ENCODE peak calls at places on chromosomes 16 and 17, in seven cellular contexts. One of them, this sample, is unnamed.

GRCh38 chr17:43949777-43950176 is 4.0 kb downstream of the PYY start:
- DNase-seq in PC-3: no peak
- DNase-seq in DND-41: no peak
- DNase-seq in HCT116: no peak
- DNase-seq in H9: no peak
- DNase-seq in GM12878: no peak
- DNase-seq in GM23248: no peak
- DNase-seq in this sample: no peak

GRCh38 chr16:49652441-49653175 is 203.3 kb downstream of the ZNF423 start:
- DNase-seq in DND-41: no peak
- DNase-seq in PC-3: no peak
- DNase-seq in H9: no peak
- DNase-seq in GM23248: peak
- DNase-seq in GM12878: no peak
- DNase-seq in HCT116: no peak
- DNase-seq in this sample: no peak

GRCh38 chr16:17777461-17777863 is 306.7 kb upstream of the XYLT1 start:
- DNase-seq in DND-41: no peak
- DNase-seq in GM23248: peak
- DNase-seq in GM12878: no peak
- DNase-seq in H9: no peak
- DNase-seq in HCT116: no peak
- DNase-seq in PC-3: no peak
- DNase-seq in this sample: no peak

GRCh38 chr16:66850115-66850815 is 6.1 kb downstream of the CA7 start:
- DNase-seq in H9: no peak
- DNase-seq in GM23248: no peak
- DNase-seq in GM12878: no peak
- DNase-seq in PC-3: no peak
- DNase-seq in HCT116: no peak
- DNase-seq in DND-41: no peak
- DNase-seq in this sample: no peak

GRCh38 chr16:24493859-24494258 is 45.5 kb upstream of the RBBP6 start:
- DNase-seq in GM23248: peak
- DNase-seq in HCT116: no peak
- DNase-seq in PC-3: peak
- DNase-seq in H9: no peak
- DNase-seq in GM12878: no peak
- DNase-seq in DND-41: no peak
- DNase-seq in this sample: no peak

GRCh38 chr17:7839199-7839889 is 5.3 kb downstream of the KDM6B start:
- DNase-seq in HCT116: no peak
- DNase-seq in H9: no peak
- DNase-seq in GM23248: no peak
- DNase-seq in DND-41: no peak
- DNase-seq in GM12878: no peak
- DNase-seq in PC-3: no peak
- DNase-seq in this sample: peak

GRCh38 chr17:28407974-28408306 is 1.9 kb upstream of the SLC46A1 start:
- DNase-seq in GM23248: no peak
- DNase-seq in PC-3: no peak
- DNase-seq in HCT116: no peak
- DNase-seq in GM12878: no peak
- DNase-seq in DND-41: no peak
- DNase-seq in H9: no peak
- DNase-seq in this sample: no peak

GRCh38 chr16:17224859-17225258 is 245.9 kb downstream of the XYLT1 start:
- DNase-seq in PC-3: no peak
- DNase-seq in HCT116: no peak
- DNase-seq in GM12878: no peak
- DNase-seq in GM23248: peak
- DNase-seq in H9: no peak
- DNase-seq in DND-41: peak
- DNase-seq in this sample: peak

GRCh38 chr17:18235743-18236256 is 10.4 kb downstream of the LLGL1 start:
- DNase-seq in H9: no peak
- DNase-seq in DND-41: no peak
- DNase-seq in PC-3: peak
- DNase-seq in GM23248: peak
- DNase-seq in HCT116: no peak
- DNase-seq in GM12878: no peak
- DNase-seq in this sample: no peak

GRCh38 chr16:8683640-8684039 is 9.2 kb downstream of the ABAT start:
- DNase-seq in DND-41: no peak
- DNase-seq in H9: no peak
- DNase-seq in HCT116: no peak
- DNase-seq in PC-3: no peak
- DNase-seq in GM23248: no peak
- DNase-seq in GM12878: no peak
- DNase-seq in this sample: no peak

GRCh38 chr17:50620848-50621247 is 13.8 kb upstream of the ABCC3 start:
- DNase-seq in GM12878: no peak
- DNase-seq in GM23248: no peak
- DNase-seq in PC-3: no peak
- DNase-seq in HCT116: no peak
- DNase-seq in H9: peak
- DNase-seq in DND-41: no peak
- DNase-seq in this sample: peak
- H3K9ac ChIP-seq in GM12878: no peak
- H3K9ac ChIP-seq in GM23248: no peak
- H3K9ac ChIP-seq in PC-3: no peak
- H3K9ac ChIP-seq in HCT116: no peak
- H3K9ac ChIP-seq in H9: no peak
- H3K9ac ChIP-seq in DND-41: no peak
- H3K9ac ChIP-seq in this sample: no peak

GRCh38 chr16:668519-669171 is 713 bp downstream of the RHOT2 start:
- DNase-seq in DND-41: no peak
- DNase-seq in HCT116: no peak
- DNase-seq in GM12878: no peak
- DNase-seq in H9: no peak
- DNase-seq in PC-3: no peak
- DNase-seq in GM23248: peak
- DNase-seq in this sample: peak

GRCh38 chr16:667780-668518 is at the start of gene RHOT2:
- DNase-seq in GM12878: peak
- DNase-seq in DND-41: peak
- DNase-seq in GM23248: peak
- DNase-seq in HCT116: no peak
- DNase-seq in PC-3: peak
- DNase-seq in H9: peak
- DNase-seq in this sample: peak

GRCh38 chr16:669666-670065 is 1.7 kb downstream of the RHOT2 start:
- DNase-seq in PC-3: no peak
- DNase-seq in GM23248: no peak
- DNase-seq in HCT116: no peak
- DNase-seq in DND-41: no peak
- DNase-seq in H9: no peak
- DNase-seq in GM12878: no peak
- DNase-seq in this sample: no peak

GRCh38 chr16:666572-666971 is 1.4 kb upstream of the RHOT2 start:
- DNase-seq in DND-41: no peak
- DNase-seq in GM23248: no peak
- DNase-seq in PC-3: no peak
- DNase-seq in GM12878: no peak
- DNase-seq in H9: no peak
- DNase-seq in HCT116: no peak
- DNase-seq in this sample: no peak

DNA sequence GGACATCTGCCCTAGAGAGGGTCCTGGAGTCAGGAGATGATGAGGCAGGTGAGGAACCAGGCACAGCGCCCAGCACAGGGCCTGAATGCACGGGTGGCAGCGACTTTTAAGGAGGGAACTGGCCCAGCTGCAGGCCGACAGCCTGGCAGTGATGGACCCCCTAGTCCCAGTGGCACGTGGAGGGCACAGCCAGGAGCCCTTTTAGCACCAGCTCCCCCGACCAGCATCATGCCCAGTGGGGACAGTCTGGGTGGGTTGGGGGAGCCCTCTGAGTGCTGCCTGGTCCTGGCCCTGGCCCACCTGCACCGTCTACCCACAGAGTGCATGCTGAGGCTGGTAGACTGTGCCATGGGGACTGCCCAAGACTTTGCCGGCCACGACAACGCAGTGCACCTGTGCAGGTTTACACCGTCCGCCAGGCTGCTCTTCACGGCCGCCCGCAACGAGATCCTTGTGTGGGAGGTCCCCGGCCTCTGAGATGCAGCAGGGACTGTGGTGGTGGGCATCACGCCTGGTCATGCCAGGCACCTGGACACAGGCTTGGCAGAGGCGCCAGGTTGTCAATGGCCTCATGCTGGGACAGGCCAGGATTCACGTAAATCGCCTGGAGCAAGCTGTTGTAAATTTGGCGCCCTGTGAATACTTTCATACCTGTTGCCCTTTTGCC is 686 bp upstream of the RHOT2 start:
- DNase-seq in H9: no peak
- DNase-seq in DND-41: no peak
- DNase-seq in HCT116: no peak
- DNase-seq in PC-3: no peak
- DNase-seq in GM12878: no peak
- DNase-seq in GM23248: no peak
- DNase-seq in this sample: no peak
- H2AFZ ChIP-seq in H9: no peak
- H2AFZ ChIP-seq in DND-41: peak
- H2AFZ ChIP-seq in HCT116: no peak
- H2AFZ ChIP-seq in PC-3: peak
- H2AFZ ChIP-seq in GM12878: peak
- H2AFZ ChIP-seq in GM23248: peak
- H2AFZ ChIP-seq in this sample: no peak

GRCh38 chr17:65739026-65739425 is 177.6 kb upstream of the AXIN2 start:
- DNase-seq in PC-3: no peak
- DNase-seq in DND-41: no peak
- DNase-seq in HCT116: no peak
- DNase-seq in GM12878: no peak
- DNase-seq in GM23248: no peak
- DNase-seq in H9: no peak
- DNase-seq in this sample: no peak

GRCh38 chr17:65742433-65743312 is 181.2 kb upstream of the AXIN2 start:
- DNase-seq in H9: no peak
- DNase-seq in HCT116: peak
- DNase-seq in PC-3: peak
- DNase-seq in DND-41: no peak
- DNase-seq in GM12878: no peak
- DNase-seq in GM23248: peak
- DNase-seq in this sample: no peak

GRCh38 chr17:65741690-65742089 is 180.2 kb upstream of the AXIN2 start:
- DNase-seq in H9: no peak
- DNase-seq in PC-3: no peak
- DNase-seq in GM23248: no peak
- DNase-seq in GM12878: no peak
- DNase-seq in DND-41: no peak
- DNase-seq in HCT116: no peak
- DNase-seq in this sample: no peak

GRCh38 chr17:65745241-65745640 is 183.8 kb upstream of the AXIN2 start:
- DNase-seq in DND-41: no peak
- DNase-seq in PC-3: no peak
- DNase-seq in H9: no peak
- DNase-seq in HCT116: no peak
- DNase-seq in GM12878: no peak
- DNase-seq in GM23248: no peak
- DNase-seq in this sample: no peak

GRCh38 chr17:65743313-65743665 is 181.8 kb upstream of the AXIN2 start:
- DNase-seq in GM12878: no peak
- DNase-seq in GM23248: peak
- DNase-seq in PC-3: peak
- DNase-seq in HCT116: no peak
- DNase-seq in DND-41: no peak
- DNase-seq in H9: no peak
- DNase-seq in this sample: no peak
- H3K9ac ChIP-seq in GM12878: no peak
- H3K9ac ChIP-seq in GM23248: peak
- H3K9ac ChIP-seq in PC-3: peak
- H3K9ac ChIP-seq in HCT116: no peak
- H3K9ac ChIP-seq in DND-41: no peak
- H3K9ac ChIP-seq in H9: no peak
- H3K9ac ChIP-seq in this sample: no peak

GRCh38 chr16:70795513-70795912 is 5.4 kb downstream of the VAC14 start:
- DNase-seq in GM23248: no peak
- DNase-seq in GM12878: no peak
- DNase-seq in HCT116: no peak
- DNase-seq in H9: no peak
- DNase-seq in PC-3: no peak
- DNase-seq in DND-41: no peak
- DNase-seq in this sample: peak
- H2AFZ ChIP-seq in GM23248: no peak
- H2AFZ ChIP-seq in GM12878: no peak
- H2AFZ ChIP-seq in HCT116: no peak
- H2AFZ ChIP-seq in H9: no peak
- H2AFZ ChIP-seq in PC-3: no peak
- H2AFZ ChIP-seq in DND-41: no peak
- H2AFZ ChIP-seq in this sample: no peak

DNA sequence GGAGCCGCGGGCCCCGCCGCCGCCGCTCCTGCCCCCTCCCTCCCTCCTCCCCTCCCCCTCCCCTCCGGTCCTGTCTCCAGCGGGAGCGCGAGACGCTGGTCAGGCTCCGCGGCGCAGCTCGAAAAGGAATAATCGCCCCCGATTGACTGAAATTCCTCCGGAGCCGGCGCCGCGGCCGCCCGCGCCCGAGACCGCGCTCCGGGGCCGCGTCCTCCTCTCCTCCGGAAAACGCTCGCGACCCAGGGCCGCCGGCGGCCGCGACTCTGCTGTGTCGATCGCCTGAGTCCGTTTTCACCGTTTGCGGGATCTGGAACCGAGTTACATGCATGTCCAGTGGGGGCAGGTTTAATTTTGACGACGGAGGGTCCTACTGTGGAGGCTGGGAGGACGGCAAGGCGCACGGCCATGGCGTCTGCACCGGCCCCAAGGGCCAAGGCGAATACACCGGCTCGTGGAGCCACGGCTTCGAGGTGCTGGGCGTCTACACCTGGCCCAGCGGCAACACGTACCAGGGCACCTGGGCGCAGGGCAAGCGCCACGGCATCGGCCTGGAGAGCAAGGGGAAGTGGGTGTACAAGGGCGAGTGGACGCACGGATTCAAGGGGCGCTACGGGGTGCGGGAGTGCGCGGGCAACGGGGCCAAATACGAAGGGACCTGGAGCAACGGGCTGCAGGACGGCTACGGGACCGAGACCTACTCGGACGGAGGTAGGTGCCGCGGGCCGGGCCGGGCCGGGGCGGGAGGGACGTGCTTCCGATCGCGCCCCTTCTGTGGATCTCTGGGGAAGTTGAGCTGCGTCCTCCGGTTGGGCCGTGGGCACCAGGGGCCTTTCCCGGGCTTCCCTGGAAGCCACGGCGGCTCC is 744 bp downstream of the JPH3 start:
- DNase-seq in HCT116: no peak
- DNase-seq in GM12878: no peak
- DNase-seq in H9: no peak
- DNase-seq in PC-3: no peak
- DNase-seq in GM23248: peak
- DNase-seq in DND-41: no peak
- DNase-seq in this sample: no peak
- H3K9ac ChIP-seq in HCT116: no peak
- H3K9ac ChIP-seq in GM12878: no peak
- H3K9ac ChIP-seq in H9: peak
- H3K9ac ChIP-seq in PC-3: no peak
- H3K9ac ChIP-seq in GM23248: no peak
- H3K9ac ChIP-seq in DND-41: no peak
- H3K9ac ChIP-seq in this sample: no peak

GRCh38 chr17:65249774-65250173 is 112.6 kb downstream of the RGS9 start:
- DNase-seq in GM12878: no peak
- DNase-seq in GM23248: no peak
- DNase-seq in HCT116: no peak
- DNase-seq in DND-41: no peak
- DNase-seq in PC-3: peak
- DNase-seq in H9: no peak
- DNase-seq in this sample: no peak

GRCh38 chr17:65246252-65246651 is 109.1 kb downstream of the RGS9 start:
- DNase-seq in PC-3: no peak
- DNase-seq in GM12878: no peak
- DNase-seq in HCT116: no peak
- DNase-seq in GM23248: no peak
- DNase-seq in DND-41: no peak
- DNase-seq in H9: no peak
- DNase-seq in this sample: no peak

GRCh38 chr17:65243838-65244237 is 106.7 kb downstream of the RGS9 start:
- DNase-seq in DND-41: peak
- DNase-seq in PC-3: peak
- DNase-seq in H9: peak
- DNase-seq in HCT116: peak
- DNase-seq in GM12878: no peak
- DNase-seq in GM23248: peak
- DNase-seq in this sample: no peak
- H2AFZ ChIP-seq in DND-41: no peak
- H2AFZ ChIP-seq in PC-3: peak
- H2AFZ ChIP-seq in H9: no peak
- H2AFZ ChIP-seq in HCT116: peak
- H2AFZ ChIP-seq in GM12878: no peak
- H2AFZ ChIP-seq in GM23248: peak
- H2AFZ ChIP-seq in this sample: no peak